ENCODE peak calls at places on chromosomes 13 and 19, in five cellular contexts. M, J, V, G and Y are unnamed samples.

GRCh38 chr19:46350029-46350757 is 3.3 kb downstream of the PPP5C start:
- DNase-seq in J (no peak), G (no peak), V (peak), M (peak), Y (no peak)

GRCh38 chr13:74243637-74244526 is 109.7 kb upstream of the KLF12 start:
- DNase-seq in M (no peak), G (no peak), V (no peak), J (no peak), Y (no peak)

GRCh38 chr19:47610546-47610894 is 1.6 kb downstream of the BICRA start:
- DNase-seq in M (no peak), J (no peak), G (no peak), V (no peak), Y (no peak)

GRCh38 chr19:42252365-42253244 is 2.3 kb downstream of the ERF start:
- DNase-seq in V (no peak), M (peak), G (no peak), J (peak), Y (no peak)

GRCh38 chr13:33626407-33626806 is 191.5 kb upstream of the RFC3 start:
- DNase-seq in M (no peak), V (no peak), J (no peak), G (no peak), Y (no peak)

GRCh38 chr19:4984106-4984380 is 15.1 kb downstream of the KDM4B start:
- DNase-seq in M (peak), V (no peak), G (no peak), J (no peak), Y (no peak)

GRCh38 chr13:52969373-52969772 is 59.2 kb upstream of the OLFM4 start:
- DNase-seq in J (no peak), G (no peak), V (no peak), M (no peak), Y (no peak)

GRCh38 chr19:43731346-43731745 is 15.5 kb downstream of the IRGC start:
- DNase-seq in G (no peak), V (no peak), J (no peak), M (no peak), Y (no peak)

GRCh38 chr19:47598407-47599349 is 10.3 kb upstream of the BICRA start:
- DNase-seq in M (peak), G (peak), J (no peak), V (peak), Y (no peak)

GRCh38 chr13:73231456-73231855 is 172.7 kb downstream of the KLF5 start:
- DNase-seq in V (no peak), G (no peak), J (no peak), M (no peak), Y (no peak)

GRCh38 chr19:45523642-45524256 is 16.5 kb downstream of the VASP start:
- DNase-seq in V (peak), M (peak), G (peak), J (peak), Y (peak)

GRCh38 chr19:10719466-10719961 is 1.6 kb downstream of the DNM2 start:
- DNase-seq in M (no peak), G (no peak), V (no peak), J (no peak), Y (no peak)

GRCh38 chr19:2186071-2186846 is 22.5 kb downstream of the DOT1L start:
- DNase-seq in J (no peak), V (peak), M (peak), G (peak), Y (no peak)